ENCODE peak calls at places on chromosome 15, in five cellular contexts. One of them, this sample, is unnamed.

GRCh38 chr15:77118787-77119410 is 48.0 kb upstream of the TSPAN3 start:
- DNase-seq in IMR-90: peak; percentile 80
- DNase-seq in K562: no peak
- DNase-seq in HepG2: peak; percentile 59
- DNase-seq in GM12878: peak; percentile 32
- DNase-seq in this sample: peak; percentile 55

GRCh38 chr15:68053701-68053996 is 466 bp upstream of the PIAS1 start:
- DNase-seq in IMR-90: no peak
- DNase-seq in K562: no peak
- DNase-seq in HepG2: no peak
- DNase-seq in GM12878: no peak
- DNase-seq in this sample: no peak

GRCh38 chr15:86040360-86041095 is 39.1 kb upstream of the AGBL1 start:
- DNase-seq in IMR-90: no peak
- DNase-seq in K562: no peak
- DNase-seq in HepG2: no peak
- DNase-seq in GM12878: no peak
- DNase-seq in this sample: no peak

GRCh38 chr15:78129098-78130011 is 1.9 kb downstream of the CIB2 start:
- DNase-seq in IMR-90: no peak
- DNase-seq in K562: no peak
- DNase-seq in HepG2: no peak
- DNase-seq in GM12878: no peak
- DNase-seq in this sample: no peak

GRCh38 chr15:34693053-34693744 is 61.6 kb downstream of the GJD2 start:
- DNase-seq in IMR-90: peak; percentile 59
- DNase-seq in K562: no peak
- DNase-seq in HepG2: no peak
- DNase-seq in GM12878: no peak
- DNase-seq in this sample: no peak

GRCh38 chr15:65790692-65791334 is 1.3 kb downstream of the DENND4A start:
- DNase-seq in IMR-90: peak; percentile 47
- DNase-seq in K562: no peak
- DNase-seq in HepG2: no peak
- DNase-seq in GM12878: no peak
- DNase-seq in this sample: peak; percentile 35

GRCh38 chr15:63212050-63212973 is 22.9 kb downstream of the RAB8B start:
- DNase-seq in IMR-90: peak; percentile 87
- DNase-seq in K562: peak; percentile 39
- DNase-seq in HepG2: peak; percentile 39
- DNase-seq in GM12878: peak; percentile 59
- DNase-seq in this sample: peak; percentile 42

GRCh38 chr15:52115598-52116427 is 3.2 kb upstream of the BCL2L10 start:
- DNase-seq in IMR-90: peak; percentile 10
- DNase-seq in K562: no peak
- DNase-seq in HepG2: peak; percentile 88
- DNase-seq in GM12878: no peak
- DNase-seq in this sample: no peak

GRCh38 chr15:45653702-45654424 is 19.0 kb downstream of the SQOR start:
- DNase-seq in IMR-90: no peak
- DNase-seq in K562: no peak
- DNase-seq in HepG2: no peak
- DNase-seq in GM12878: no peak
- DNase-seq in this sample: no peak

GRCh38 chr15:38564557-38565286 is at the start of gene RASGRP1:
- DNase-seq in IMR-90: peak; percentile 56
- DNase-seq in K562: peak; percentile 63
- DNase-seq in HepG2: peak; percentile 12
- DNase-seq in GM12878: no peak
- DNase-seq in this sample: peak; percentile 86

GRCh38 chr15:64152507-64153387 is 1.2 kb downstream of the SNX22 start:
- DNase-seq in IMR-90: no peak
- DNase-seq in K562: no peak
- DNase-seq in HepG2: no peak
- DNase-seq in GM12878: no peak
- DNase-seq in this sample: peak; percentile 28

GRCh38 chr15:85854345-85855097 is 59.8 kb upstream of the KLHL25 start:
- DNase-seq in IMR-90: peak; percentile 62
- DNase-seq in K562: peak; percentile 68
- DNase-seq in HepG2: peak; percentile 52
- DNase-seq in GM12878: no peak
- DNase-seq in this sample: peak; percentile 78

GRCh38 chr15:96340348-96340610 is 9.8 kb downstream of the NR2F2 start:
- DNase-seq in IMR-90: no peak
- DNase-seq in K562: no peak
- DNase-seq in HepG2: no peak
- DNase-seq in GM12878: no peak
- DNase-seq in this sample: no peak

GRCh38 chr15:70672081-70672480 is 91.3 kb downstream of the UACA start:
- DNase-seq in IMR-90: no peak
- DNase-seq in K562: no peak
- DNase-seq in HepG2: no peak
- DNase-seq in GM12878: peak; percentile 51
- DNase-seq in this sample: no peak
- TF ChIP-seq MXI1 in IMR-90: no peak
- TF ChIP-seq MXI1 in K562: no peak
- TF ChIP-seq MXI1 in HepG2: no peak
- TF ChIP-seq MXI1 in GM12878: no peak
- TF ChIP-seq MXI1 in this sample: no peak

GRCh38 chr15:61499371-61499770 is 270.3 kb upstream of the RORA start:
- DNase-seq in IMR-90: no peak
- DNase-seq in K562: no peak
- DNase-seq in HepG2: no peak
- DNase-seq in GM12878: no peak
- DNase-seq in this sample: no peak
- TF ChIP-seq MXI1 in IMR-90: no peak
- TF ChIP-seq MXI1 in K562: no peak
- TF ChIP-seq MXI1 in HepG2: no peak
- TF ChIP-seq MXI1 in GM12878: no peak
- TF ChIP-seq MXI1 in this sample: no peak

DNA sequence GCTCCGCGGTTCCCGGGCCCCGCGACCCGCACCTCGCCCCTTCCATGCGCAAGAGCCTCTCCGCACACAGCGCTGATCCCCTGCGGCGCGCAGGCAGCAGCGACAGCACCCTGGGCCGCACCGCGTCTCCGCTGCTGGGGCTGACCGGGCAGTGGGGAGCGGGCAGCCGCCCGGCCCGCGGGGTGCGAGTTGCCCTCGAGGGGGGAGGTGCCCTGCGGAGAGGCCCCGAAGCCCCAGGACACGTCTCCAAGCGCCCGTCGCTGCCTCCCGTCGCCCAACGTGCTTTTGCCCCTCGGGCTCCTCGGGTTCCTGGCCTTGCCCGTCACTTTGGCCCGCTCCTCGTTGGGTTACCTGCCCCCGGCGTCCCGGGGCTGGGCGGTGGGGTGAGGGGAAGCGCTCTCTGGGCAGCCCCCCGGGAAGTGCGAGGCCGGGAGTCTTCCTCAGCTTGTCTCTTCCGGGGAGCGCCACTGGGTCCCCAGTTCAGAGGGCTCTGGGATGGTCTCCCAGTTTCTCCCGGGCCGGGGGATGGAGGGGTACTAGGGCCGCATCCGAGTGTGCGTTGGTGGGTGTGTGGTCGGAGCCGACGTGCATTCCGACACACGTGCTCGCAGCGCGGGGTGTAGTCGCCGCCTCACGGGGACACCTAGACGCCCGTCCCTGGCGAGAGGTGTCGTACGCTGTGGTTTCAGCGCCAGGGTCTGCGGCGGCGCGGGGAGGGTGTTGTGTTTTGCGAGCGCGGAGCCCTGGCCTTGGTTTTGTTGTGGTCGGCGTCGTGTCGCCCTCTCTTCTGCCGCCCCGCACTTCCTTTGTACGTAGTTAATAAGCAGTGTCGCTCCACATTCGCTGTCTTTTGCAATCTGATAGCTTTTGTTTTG is 1.9 kb downstream of the IGF1R start:
- DNase-seq in IMR-90: peak; percentile 39
- DNase-seq in K562: no peak
- DNase-seq in HepG2: peak; percentile 48
- DNase-seq in GM12878: no peak
- DNase-seq in this sample: peak; percentile 56
- TF ChIP-seq MXI1 in IMR-90: peak; percentile 78
- TF ChIP-seq MXI1 in K562: no peak
- TF ChIP-seq MXI1 in HepG2: peak; percentile 29
- TF ChIP-seq MXI1 in GM12878: no peak
- TF ChIP-seq MXI1 in this sample: peak; percentile 81

GRCh38 chr15:90603893-90604292 is 74.2 kb downstream of the CRTC3 start:
- DNase-seq in IMR-90: no peak
- DNase-seq in K562: no peak
- DNase-seq in HepG2: no peak
- DNase-seq in GM12878: no peak
- DNase-seq in this sample: no peak
- TF ChIP-seq MXI1 in IMR-90: no peak
- TF ChIP-seq MXI1 in K562: no peak
- TF ChIP-seq MXI1 in HepG2: no peak
- TF ChIP-seq MXI1 in GM12878: no peak
- TF ChIP-seq MXI1 in this sample: no peak

This sample was measured in SK-N-SH.